ENCODE peak calls at places on chromosome 15, in four cellular contexts. One of them, this sample, is unnamed. For H3K4me1, the result is how much of the 10 kb centered on the place peaks cover.

GRCh38 chr15:50192926-50193595 is 11.1 kb downstream of the SLC27A2 start:
- DNase-seq in HCT116: no peak
- DNase-seq in cardiac muscle cell: no peak
- DNase-seq in left lung: no peak
- DNase-seq in this sample: no peak

GRCh38 chr15:80984856-80985255 is 4.8 kb downstream of the MESD start:
- DNase-seq in HCT116: no peak
- DNase-seq in cardiac muscle cell: no peak
- DNase-seq in left lung: no peak
- DNase-seq in this sample: no peak

GRCh38 chr15:75840659-75841058 is 2.6 kb upstream of the UBE2Q2 start:
- DNase-seq in HCT116: no peak
- DNase-seq in cardiac muscle cell: peak
- DNase-seq in left lung: no peak
- DNase-seq in this sample: no peak

GRCh38 chr15:77909131-77909940 is 168.2 kb downstream of the TBC1D2B start:
- DNase-seq in HCT116: no peak
- DNase-seq in cardiac muscle cell: no peak
- DNase-seq in left lung: no peak
- DNase-seq in this sample: no peak

GRCh38 chr15:65869954-65870871 is 922 bp downstream of the RAB11A start:
- DNase-seq in HCT116: no peak
- DNase-seq in cardiac muscle cell: peak
- DNase-seq in left lung: peak
- DNase-seq in this sample: peak

GRCh38 chr15:98678484-98678883 is 30.1 kb downstream of the IGF1R start:
- DNase-seq in HCT116: no peak
- DNase-seq in cardiac muscle cell: no peak
- DNase-seq in left lung: no peak
- DNase-seq in this sample: no peak

GRCh38 chr15:38050529-38050928 is 116.1 kb downstream of the TMCO5A start:
- DNase-seq in HCT116: no peak
- DNase-seq in cardiac muscle cell: peak
- DNase-seq in left lung: no peak
- DNase-seq in this sample: no peak

GRCh38 chr15:38254065-38254883 is 1.6 kb downstream of the SPRED1 start:
- DNase-seq in HCT116: peak
- DNase-seq in cardiac muscle cell: peak
- DNase-seq in left lung: peak
- DNase-seq in this sample: peak

GRCh38 chr15:85417276-85417675 is 36.9 kb downstream of the AKAP13 start:
- DNase-seq in HCT116: no peak
- DNase-seq in cardiac muscle cell: no peak
- DNase-seq in left lung: no peak
- DNase-seq in this sample: no peak

GRCh38 chr15:33131880-33132279 is 62.6 kb downstream of the FMN1 start:
- DNase-seq in HCT116: no peak
- DNase-seq in cardiac muscle cell: peak
- DNase-seq in left lung: no peak
- DNase-seq in this sample: no peak

GRCh38 chr15:84748274-84749110 is at the start of gene ZNF592:
- DNase-seq in HCT116: no peak
- DNase-seq in cardiac muscle cell: peak
- DNase-seq in left lung: peak
- DNase-seq in this sample: peak

GRCh38 chr15:77032647-77033416 is 37.9 kb downstream of the PSTPIP1 start:
- DNase-seq in HCT116: no peak
- DNase-seq in cardiac muscle cell: no peak
- DNase-seq in left lung: peak
- DNase-seq in this sample: peak

GRCh38 chr15:34243226-34243625 is 18.4 kb downstream of the EMC4 start:
- DNase-seq in HCT116: no peak
- DNase-seq in cardiac muscle cell: no peak
- DNase-seq in left lung: no peak
- DNase-seq in this sample: no peak

GRCh38 chr15:41791970-41792637 is 17.8 kb downstream of the MAPKBP1 start:
- DNase-seq in HCT116: no peak
- DNase-seq in cardiac muscle cell: no peak
- DNase-seq in left lung: no peak
- DNase-seq in this sample: no peak

GRCh38 chr15:47750030-47750739 is 32.9 kb downstream of the SEMA6D start:
- DNase-seq in HCT116: no peak
- DNase-seq in cardiac muscle cell: peak
- DNase-seq in left lung: no peak
- DNase-seq in this sample: no peak

GRCh38 chr15:33098082-33099058 is 96.1 kb downstream of the FMN1 start:
- DNase-seq in HCT116: no peak
- DNase-seq in cardiac muscle cell: peak
- DNase-seq in left lung: no peak
- DNase-seq in this sample: no peak

GRCh38 chr15:83747050-83747717 is 93.3 kb downstream of the ADAMTSL3 start:
- DNase-seq in HCT116: peak
- DNase-seq in cardiac muscle cell: peak
- DNase-seq in left lung: no peak
- DNase-seq in this sample: no peak

GRCh38 chr15:51281368-51281967 is 56.9 kb downstream of the CYP19A1 start:
- DNase-seq in HCT116: peak
- DNase-seq in cardiac muscle cell: peak
- DNase-seq in left lung: peak
- DNase-seq in this sample: peak

GRCh38 chr15:57521503-57521902 is 70.2 kb upstream of the MYZAP start:
- DNase-seq in HCT116: no peak
- DNase-seq in cardiac muscle cell: no peak
- DNase-seq in left lung: no peak
- DNase-seq in this sample: no peak

GRCh38 chr15:82139823-82140268 is 94.0 kb upstream of the MEX3B start:
- DNase-seq in HCT116: peak
- DNase-seq in cardiac muscle cell: peak
- DNase-seq in left lung: no peak
- DNase-seq in this sample: peak

GRCh38 chr15:95840004-95840403 is 490.5 kb upstream of the NR2F2 start:
- DNase-seq in HCT116: no peak
- DNase-seq in cardiac muscle cell: peak
- DNase-seq in left lung: no peak
- DNase-seq in this sample: no peak

GRCh38 chr15:98485451-98485850 is 162.9 kb upstream of the IGF1R start:
- DNase-seq in HCT116: no peak
- DNase-seq in cardiac muscle cell: no peak
- DNase-seq in left lung: no peak
- DNase-seq in this sample: no peak

GRCh38 chr15:89088605-89089315 is 504 bp downstream of the ABHD2 start:
- DNase-seq in HCT116: no peak
- DNase-seq in cardiac muscle cell: peak
- DNase-seq in left lung: peak
- DNase-seq in this sample: no peak

GRCh38 chr15:100723323-100723801 is 121.0 kb downstream of the ASB7 start:
- DNase-seq in HCT116: peak
- DNase-seq in cardiac muscle cell: no peak
- DNase-seq in left lung: no peak
- DNase-seq in this sample: no peak

GRCh38 chr15:59371458-59372351 is 966 bp downstream of the MYO1E start:
- DNase-seq in HCT116: no peak
- DNase-seq in cardiac muscle cell: no peak
- DNase-seq in left lung: peak
- DNase-seq in this sample: peak

GRCh38 chr15:40081691-40082194 is 26.9 kb downstream of the BMF start:
- DNase-seq in HCT116: no peak
- DNase-seq in cardiac muscle cell: peak
- DNase-seq in left lung: peak
- DNase-seq in this sample: peak

GRCh38 chr15:60328852-60329443 is 68.8 kb downstream of the ANXA2 start:
- DNase-seq in HCT116: no peak
- DNase-seq in cardiac muscle cell: peak
- DNase-seq in left lung: no peak
- DNase-seq in this sample: no peak

GRCh38 chr15:34628577-34629152 is 45.2 kb upstream of the GOLGA8B start:
- DNase-seq in HCT116: no peak
- DNase-seq in cardiac muscle cell: no peak
- DNase-seq in left lung: no peak
- DNase-seq in this sample: no peak

GRCh38 chr15:96699871-96700401 is 369.4 kb downstream of the NR2F2 start:
- DNase-seq in HCT116: no peak
- DNase-seq in cardiac muscle cell: no peak
- DNase-seq in left lung: no peak
- DNase-seq in this sample: no peak

GRCh38 chr15:99683000-99683670 is 50.1 kb downstream of the LYSMD4 start:
- DNase-seq in HCT116: no peak
- DNase-seq in cardiac muscle cell: peak
- DNase-seq in left lung: no peak
- DNase-seq in this sample: no peak
- H3K4me3 ChIP-seq in HCT116: no peak
- H3K4me3 ChIP-seq in cardiac muscle cell: no peak
- H3K4me3 ChIP-seq in left lung: no peak
- H3K4me3 ChIP-seq in this sample: no peak

DNA sequence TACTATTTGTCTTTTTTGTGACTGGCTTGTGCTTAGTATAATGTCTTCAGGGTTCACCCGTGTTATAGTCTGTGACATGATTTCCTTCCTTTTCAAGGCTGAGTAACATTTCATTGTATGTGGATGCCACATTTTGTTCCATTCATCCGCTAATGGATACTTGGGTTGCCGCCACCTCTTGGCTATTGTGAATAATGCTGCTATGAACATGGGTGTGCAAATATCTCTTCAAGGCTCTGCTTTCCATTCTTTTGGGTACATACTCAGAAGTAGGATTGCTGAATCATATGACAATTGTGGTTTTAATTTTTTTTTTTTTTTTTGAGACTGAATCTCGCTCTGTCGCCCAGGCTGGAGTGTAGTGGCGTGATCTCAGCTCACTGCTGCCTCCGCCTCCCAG is 15.4 kb downstream of the CRTC3 start:
- DNase-seq in HCT116: no peak
- DNase-seq in cardiac muscle cell: no peak
- DNase-seq in left lung: no peak
- DNase-seq in this sample: no peak
- TF ChIP-seq CTCF in HCT116: no peak
- TF ChIP-seq CTCF in cardiac muscle cell: no peak
- TF ChIP-seq CTCF in left lung: no peak
- TF ChIP-seq CTCF in this sample: no peak

DNA sequence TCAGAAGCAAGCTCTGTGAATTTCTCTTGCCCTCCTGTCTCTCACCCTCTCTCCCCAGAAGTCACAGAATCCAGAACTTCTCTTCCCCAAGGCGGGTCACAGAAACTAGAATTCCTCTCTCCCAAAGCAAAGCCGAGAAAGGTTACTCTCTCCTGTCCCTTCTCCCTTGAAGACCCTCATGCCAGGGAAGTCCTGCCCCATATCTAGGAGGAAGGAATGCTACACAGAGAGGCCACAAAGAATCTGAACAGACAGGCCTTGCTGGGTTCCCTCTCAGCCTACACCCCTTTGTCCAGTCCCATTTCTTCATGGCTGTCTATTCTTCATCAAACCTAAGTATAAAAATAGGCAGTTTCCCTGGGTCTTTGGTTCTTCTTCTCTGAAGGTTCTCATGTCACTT is 29.8 kb downstream of the ANP32A start:
- DNase-seq in HCT116: no peak
- DNase-seq in cardiac muscle cell: no peak
- DNase-seq in left lung: no peak
- DNase-seq in this sample: no peak
- H3K4me1 ChIP-seq in HCT116: under half
- H3K4me1 ChIP-seq in cardiac muscle cell: half or more
- H3K4me1 ChIP-seq in left lung: half or more
- H3K4me1 ChIP-seq in this sample: half or more

DNA sequence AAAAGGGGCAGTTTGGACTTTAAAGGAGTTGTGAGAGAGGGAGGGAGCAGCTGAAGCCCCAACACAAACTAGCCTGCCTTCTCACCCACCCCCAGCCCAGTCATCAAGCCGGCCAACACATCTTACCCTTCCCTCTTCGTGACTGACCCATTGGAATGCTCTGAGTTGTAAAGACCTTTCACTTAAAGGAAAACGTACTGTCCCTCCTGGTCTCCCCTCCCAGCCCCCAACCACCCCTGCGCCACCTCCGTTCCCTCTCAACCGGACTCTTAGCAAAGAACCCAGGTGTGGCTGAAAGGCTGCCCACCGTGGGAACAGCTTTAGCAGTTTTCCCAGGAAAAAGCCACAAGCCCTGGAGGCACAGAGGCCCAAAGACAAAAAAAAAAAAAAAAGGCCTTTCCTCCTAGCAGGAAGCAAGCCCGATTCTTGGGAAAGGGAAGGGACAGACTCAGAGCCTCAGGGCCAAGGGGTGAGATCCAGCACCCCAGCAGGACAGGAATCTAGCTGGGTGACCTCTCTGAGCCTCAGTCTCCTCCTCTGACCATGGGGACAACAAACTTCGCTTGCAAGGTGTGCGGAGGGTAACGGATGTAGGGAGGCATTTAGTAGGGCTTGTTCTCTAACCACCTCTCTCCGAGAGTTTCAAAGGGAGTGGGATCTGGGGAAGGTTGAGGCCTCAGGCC is 2.4 kb downstream of the CYP11A1 start:
- DNase-seq in HCT116: no peak
- DNase-seq in cardiac muscle cell: no peak
- DNase-seq in left lung: no peak
- DNase-seq in this sample: no peak
- H3K4me3 ChIP-seq in HCT116: no peak
- H3K4me3 ChIP-seq in cardiac muscle cell: peak
- H3K4me3 ChIP-seq in left lung: peak
- H3K4me3 ChIP-seq in this sample: no peak

GRCh38 chr15:26032162-26032846 is 169.2 kb upstream of the ATP10A start:
- DNase-seq in HCT116: no peak
- DNase-seq in cardiac muscle cell: no peak
- DNase-seq in left lung: no peak
- DNase-seq in this sample: no peak

GRCh38 chr15:26038693-26039092 is 175.6 kb upstream of the ATP10A start:
- DNase-seq in HCT116: no peak
- DNase-seq in cardiac muscle cell: no peak
- DNase-seq in left lung: no peak
- DNase-seq in this sample: no peak

GRCh38 chr15:26037369-26037768 is 174.2 kb upstream of the ATP10A start:
- DNase-seq in HCT116: no peak
- DNase-seq in cardiac muscle cell: no peak
- DNase-seq in left lung: no peak
- DNase-seq in this sample: no peak
- TF ChIP-seq CTCF in HCT116: no peak
- TF ChIP-seq CTCF in cardiac muscle cell: no peak
- TF ChIP-seq CTCF in left lung: no peak
- TF ChIP-seq CTCF in this sample: no peak

GRCh38 chr15:63506537-63507035 is 2.2 kb downstream of the USP3 start:
- DNase-seq in HCT116: no peak
- DNase-seq in cardiac muscle cell: no peak
- DNase-seq in left lung: no peak
- DNase-seq in this sample: no peak
- H3K4me1 ChIP-seq in HCT116: half or more
- H3K4me1 ChIP-seq in cardiac muscle cell: under half
- H3K4me1 ChIP-seq in left lung: half or more
- H3K4me1 ChIP-seq in this sample: under half

GRCh38 chr15:43518073-43518761 is 809 bp downstream of the MAP1A start:
- DNase-seq in HCT116: no peak
- DNase-seq in cardiac muscle cell: peak
- DNase-seq in left lung: no peak
- DNase-seq in this sample: no peak
- H3K4me3 ChIP-seq in HCT116: no peak
- H3K4me3 ChIP-seq in cardiac muscle cell: peak
- H3K4me3 ChIP-seq in left lung: peak
- H3K4me3 ChIP-seq in this sample: peak

This sample was measured in Caco-2.